ENCODE peak calls at places on chromosomes 16 and 17, in five cellular contexts. O, F, T, I and S are unnamed samples.

GRCh38 chr17:47729486-47729885 is 3.5 kb upstream of the TBX21 start:
- DNase-seq in O (no peak), F (no peak), T (no peak), I (no peak), S (no peak)

GRCh38 chr16:24118126-24118821 is 137.9 kb upstream of the CACNG3 start:
- DNase-seq in O (no peak), F (no peak), T (no peak), I (no peak), S (no peak)

GRCh38 chr17:80755650-80756405 is 211.2 kb downstream of the RPTOR start:
- DNase-seq in O (no peak), F (peak), T (no peak), I (no peak), S (no peak)

GRCh38 chr16:89633064-89633631 is 19.7 kb downstream of the DPEP1 start:
- DNase-seq in O (peak), F (no peak), T (peak), I (no peak), S (peak)

GRCh38 chr16:69520800-69521602 is 44.8 kb upstream of the NFAT5 start:
- DNase-seq in O (no peak), F (no peak), T (no peak), I (peak), S (no peak)

GRCh38 chr17:33506889-33507650 is 214.0 kb upstream of the ASIC2 start:
- DNase-seq in O (no peak), F (peak), T (peak), I (no peak), S (no peak)

GRCh38 chr16:58459344-58460218 is 40.4 kb upstream of the NDRG4 start:
- DNase-seq in O (peak), F (no peak), T (no peak), I (no peak), S (peak)

GRCh38 chr17:31823014-31823413 is 36.0 kb downstream of the COPRS start:
- DNase-seq in O (no peak), F (no peak), T (no peak), I (no peak), S (no peak)

GRCh38 chr17:48873696-48874443 is 18.7 kb upstream of the ATP5MC1 start:
- DNase-seq in O (no peak), F (no peak), T (no peak), I (no peak), S (no peak)

GRCh38 chr16:12220721-12221120 is 244.2 kb downstream of the SNX29 start:
- DNase-seq in O (no peak), F (no peak), T (no peak), I (no peak), S (no peak)

GRCh38 chr17:78343433-78344201 is 16.3 kb downstream of the SOCS3 start:
- DNase-seq in O (no peak), F (no peak), T (no peak), I (no peak), S (no peak)

GRCh38 chr17:40633871-40634270 is 13.7 kb downstream of the SMARCE1 start:
- DNase-seq in O (peak), F (no peak), T (no peak), I (no peak), S (no peak)

GRCh38 chr17:40629850-40630249 is 17.8 kb downstream of the SMARCE1 start:
- DNase-seq in O (no peak), F (no peak), T (no peak), I (no peak), S (no peak)

GRCh38 chr17:40637931-40638330 is 9.7 kb downstream of the SMARCE1 start:
- DNase-seq in O (no peak), F (no peak), T (no peak), I (no peak), S (no peak)

GRCh38 chr17:40632206-40632605 is 15.4 kb downstream of the SMARCE1 start:
- DNase-seq in O (no peak), F (no peak), T (no peak), I (no peak), S (no peak)
- TF ChIP-seq SMC3 in O (no peak), F (no peak), T (no peak), I (no peak), S (no peak)

GRCh38 chr17:42675348-42675983 is 1.3 kb downstream of the PLEKHH3 start:
- DNase-seq in O (no peak), F (peak), T (peak), I (no peak), S (no peak)
- TF ChIP-seq USF2 in O (no peak), F (no peak), T (no peak), I (no peak), S (no peak)

GRCh38 chr17:13073013-13073412 is 55.2 kb upstream of the ELAC2 start:
- DNase-seq in O (no peak), F (no peak), T (no peak), I (no peak), S (no peak)
- TF ChIP-seq SMC3 in O (no peak), F (no peak), T (no peak), I (no peak), S (no peak)

GRCh38 chr17:61221181-61221580 is 178.5 kb upstream of the TBX2 start:
- DNase-seq in O (no peak), F (no peak), T (no peak), I (no peak), S (no peak)

GRCh38 chr17:61217878-61218437 is 181.7 kb upstream of the TBX2 start:
- DNase-seq in O (no peak), F (no peak), T (no peak), I (no peak), S (no peak)

GRCh38 chr17:61218438-61218837 is 181.2 kb upstream of the TBX2 start:
- DNase-seq in O (peak), F (no peak), T (no peak), I (no peak), S (no peak)

GRCh38 chr17:61221597-61222471 is 177.8 kb upstream of the TBX2 start:
- DNase-seq in O (peak), F (no peak), T (no peak), I (no peak), S (no peak)

DNA sequence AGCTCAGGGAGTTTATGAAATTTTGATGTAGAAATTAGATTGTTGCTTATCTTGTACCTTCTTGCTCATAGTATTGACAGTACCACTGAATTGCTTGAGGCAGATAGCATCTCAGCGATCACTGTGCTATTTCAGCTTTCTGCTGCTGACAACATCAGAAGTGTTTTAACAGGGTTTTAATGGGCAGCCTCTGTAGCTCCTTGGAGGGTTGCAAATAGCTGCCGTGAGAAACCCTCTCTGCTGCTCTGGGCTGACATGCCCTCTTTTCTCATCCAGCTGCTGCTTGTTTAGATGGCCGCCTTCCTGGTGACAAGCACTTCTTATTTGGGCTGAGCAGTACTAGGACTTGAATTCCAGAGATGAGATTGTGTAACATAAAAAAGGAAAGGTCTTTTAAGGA is 180.2 kb upstream of the TBX2 start:
- DNase-seq in O (peak), F (no peak), T (peak), I (no peak), S (no peak)
- TF ChIP-seq USF2 in O (no peak), F (no peak), T (no peak), I (no peak), S (no peak)